ENCODE peak calls at places on chromosomes 7 and 10, in four cellular contexts. One of them, this sample, is unnamed. For H3K4me1, the result is how much of the 10 kb centered on the place peaks cover.

GRCh38 chr7:142808802-142809583 is 38.2 kb downstream of the PRSS2 start:
- DNase-seq in colonic mucosa: peak
- DNase-seq in fibroblast of lung: peak
- DNase-seq in ovary: no peak
- DNase-seq in this sample: no peak

GRCh38 chr7:6934981-6935380 is 108.9 kb upstream of the CCZ1B start:
- DNase-seq in colonic mucosa: no peak
- DNase-seq in fibroblast of lung: no peak
- DNase-seq in ovary: no peak
- DNase-seq in this sample: no peak

GRCh38 chr7:90824386-90825307 is 228.5 kb downstream of the CDK14 start:
- DNase-seq in ovary: no peak
- DNase-seq in fibroblast of lung: peak
- DNase-seq in colonic mucosa: no peak
- DNase-seq in this sample: no peak

GRCh38 chr7:138029941-138030340 is 28.1 kb upstream of the CREB3L2 start:
- DNase-seq in fibroblast of lung: peak
- DNase-seq in colonic mucosa: no peak
- DNase-seq in ovary: no peak
- DNase-seq in this sample: no peak

GRCh38 chr7:99099499-99100077 is 44.3 kb downstream of the SMURF1 start:
- DNase-seq in ovary: no peak
- DNase-seq in colonic mucosa: no peak
- DNase-seq in fibroblast of lung: no peak
- DNase-seq in this sample: no peak

GRCh38 chr7:100211342-100211780 is 8.4 kb upstream of the PVRIG start:
- DNase-seq in ovary: no peak
- DNase-seq in colonic mucosa: no peak
- DNase-seq in fibroblast of lung: no peak
- DNase-seq in this sample: no peak

GRCh38 chr7:8290645-8291308 is 28.8 kb upstream of the ICA1 start:
- DNase-seq in ovary: no peak
- DNase-seq in fibroblast of lung: peak
- DNase-seq in colonic mucosa: peak
- DNase-seq in this sample: no peak

GRCh38 chr7:83655951-83656556 is 7.1 kb upstream of the SEMA3E start:
- DNase-seq in colonic mucosa: peak
- DNase-seq in ovary: no peak
- DNase-seq in fibroblast of lung: peak
- DNase-seq in this sample: no peak

GRCh38 chr10:18179901-18180300 is 39.7 kb downstream of the CACNB2 start:
- DNase-seq in ovary: peak
- DNase-seq in colonic mucosa: no peak
- DNase-seq in fibroblast of lung: peak
- DNase-seq in this sample: no peak

GRCh38 chr7:38629621-38630020 is 1.6 kb downstream of the AMPH start:
- DNase-seq in fibroblast of lung: peak
- DNase-seq in ovary: no peak
- DNase-seq in colonic mucosa: no peak
- DNase-seq in this sample: no peak

GRCh38 chr7:25615603-25616002 is 387.3 kb upstream of the NPVF start:
- DNase-seq in ovary: no peak
- DNase-seq in fibroblast of lung: no peak
- DNase-seq in colonic mucosa: no peak
- DNase-seq in this sample: no peak

GRCh38 chr7:149811831-149812490 is 26.2 kb upstream of the ZNF862 start:
- DNase-seq in fibroblast of lung: no peak
- DNase-seq in ovary: no peak
- DNase-seq in colonic mucosa: no peak
- DNase-seq in this sample: no peak

GRCh38 chr7:43666938-43667337 is 62.4 kb downstream of the COA1 start:
- DNase-seq in colonic mucosa: no peak
- DNase-seq in ovary: no peak
- DNase-seq in fibroblast of lung: peak
- DNase-seq in this sample: no peak

GRCh38 chr7:43669286-43670081 is 59.8 kb downstream of the COA1 start:
- DNase-seq in colonic mucosa: no peak
- DNase-seq in ovary: no peak
- DNase-seq in fibroblast of lung: peak
- DNase-seq in this sample: no peak

GRCh38 chr7:43674559-43675436 is 54.5 kb downstream of the COA1 start:
- DNase-seq in fibroblast of lung: peak
- DNase-seq in ovary: no peak
- DNase-seq in colonic mucosa: no peak
- DNase-seq in this sample: no peak

GRCh38 chr7:43668035-43668434 is 61.3 kb downstream of the COA1 start:
- DNase-seq in fibroblast of lung: no peak
- DNase-seq in colonic mucosa: no peak
- DNase-seq in ovary: no peak
- DNase-seq in this sample: no peak

DNA sequence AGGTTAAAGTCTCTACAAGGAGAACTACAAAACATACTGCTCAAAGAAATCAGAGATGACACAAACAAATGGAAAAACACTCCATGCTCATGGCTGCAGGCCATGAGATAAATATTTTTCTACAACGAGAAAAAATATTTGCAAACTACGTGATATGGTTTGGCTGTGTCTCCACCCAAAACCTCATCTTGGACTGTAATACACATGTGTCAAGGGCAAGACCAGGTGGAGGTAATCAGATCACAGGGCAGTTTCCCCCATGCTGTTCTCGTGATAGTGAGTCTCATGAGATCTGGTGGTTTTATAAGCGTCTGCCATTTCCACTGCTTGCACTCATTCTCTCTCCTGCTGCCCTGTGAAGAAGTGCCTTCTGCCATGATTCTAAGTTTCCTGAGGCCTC is 57.8 kb downstream of the COA1 start:
- DNase-seq in fibroblast of lung: no peak
- DNase-seq in ovary: no peak
- DNase-seq in colonic mucosa: no peak
- DNase-seq in this sample: no peak
- H3K4me1 ChIP-seq in fibroblast of lung: under half
- H3K4me1 ChIP-seq in ovary: under half
- H3K4me1 ChIP-seq in colonic mucosa: under half
- H3K4me1 ChIP-seq in this sample: under half

GRCh38 chr7:45394117-45394708 is 180.0 kb upstream of the ADCY1 start:
- DNase-seq in fibroblast of lung: no peak
- DNase-seq in ovary: no peak
- DNase-seq in colonic mucosa: no peak
- DNase-seq in this sample: no peak
- H3K4me3 ChIP-seq in fibroblast of lung: no peak
- H3K4me3 ChIP-seq in ovary: no peak
- H3K4me3 ChIP-seq in colonic mucosa: no peak
- H3K4me3 ChIP-seq in this sample: no peak

DNA sequence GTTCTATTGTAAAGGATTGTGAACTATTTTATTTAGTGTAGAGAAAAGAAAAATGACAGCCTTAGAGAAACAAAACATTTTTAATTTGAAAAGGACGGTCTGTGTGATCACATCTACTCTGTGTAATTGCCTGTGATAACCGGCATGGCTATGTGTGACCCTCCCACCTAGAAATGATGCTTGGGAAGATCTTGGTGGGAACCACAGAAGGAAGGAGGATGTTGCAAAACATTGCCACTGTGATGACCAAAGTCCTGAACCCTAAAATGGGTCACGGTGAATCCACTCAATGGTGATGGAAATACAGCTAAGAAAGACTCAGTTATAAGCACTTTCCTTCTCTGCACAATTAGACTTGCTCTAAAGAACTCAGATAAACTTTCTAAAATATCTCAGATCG is 221.3 kb upstream of the FRMD4A start:
- DNase-seq in fibroblast of lung: no peak
- DNase-seq in colonic mucosa: no peak
- DNase-seq in ovary: no peak
- DNase-seq in this sample: no peak
- H3K4me1 ChIP-seq in fibroblast of lung: under half
- H3K4me1 ChIP-seq in colonic mucosa: under half
- H3K4me1 ChIP-seq in ovary: under half
- H3K4me1 ChIP-seq in this sample: half or more

DNA sequence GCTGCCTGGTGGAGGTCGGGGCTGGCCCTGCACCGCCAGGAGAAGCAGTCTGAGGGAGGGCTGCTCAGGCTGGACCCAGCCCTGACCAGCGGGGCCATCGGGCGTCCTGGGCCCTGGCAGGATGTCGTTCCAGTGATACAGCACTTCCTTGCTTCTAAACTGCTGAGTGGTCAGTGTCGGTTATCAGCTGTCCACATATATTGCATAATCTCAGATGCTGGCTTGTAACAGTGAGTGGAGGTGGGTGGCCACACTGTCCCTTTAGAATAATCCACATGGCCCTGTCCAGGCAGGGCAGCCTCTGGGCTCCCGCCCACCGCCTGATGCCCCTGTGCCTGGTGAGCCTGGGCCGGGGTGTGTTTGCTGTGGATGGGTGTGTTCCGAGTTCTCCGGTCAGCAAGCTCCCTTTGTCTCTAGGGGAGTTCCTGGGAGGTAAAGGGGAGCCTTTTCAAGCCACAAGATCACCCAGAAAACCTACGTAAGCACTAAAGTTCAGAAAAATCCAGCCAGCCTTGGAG is 86.1 kb downstream of the LHPP start:
- DNase-seq in fibroblast of lung: no peak
- DNase-seq in colonic mucosa: no peak
- DNase-seq in ovary: no peak
- DNase-seq in this sample: peak
- H3K4me3 ChIP-seq in fibroblast of lung: no peak
- H3K4me3 ChIP-seq in colonic mucosa: no peak
- H3K4me3 ChIP-seq in ovary: no peak
- H3K4me3 ChIP-seq in this sample: no peak

DNA sequence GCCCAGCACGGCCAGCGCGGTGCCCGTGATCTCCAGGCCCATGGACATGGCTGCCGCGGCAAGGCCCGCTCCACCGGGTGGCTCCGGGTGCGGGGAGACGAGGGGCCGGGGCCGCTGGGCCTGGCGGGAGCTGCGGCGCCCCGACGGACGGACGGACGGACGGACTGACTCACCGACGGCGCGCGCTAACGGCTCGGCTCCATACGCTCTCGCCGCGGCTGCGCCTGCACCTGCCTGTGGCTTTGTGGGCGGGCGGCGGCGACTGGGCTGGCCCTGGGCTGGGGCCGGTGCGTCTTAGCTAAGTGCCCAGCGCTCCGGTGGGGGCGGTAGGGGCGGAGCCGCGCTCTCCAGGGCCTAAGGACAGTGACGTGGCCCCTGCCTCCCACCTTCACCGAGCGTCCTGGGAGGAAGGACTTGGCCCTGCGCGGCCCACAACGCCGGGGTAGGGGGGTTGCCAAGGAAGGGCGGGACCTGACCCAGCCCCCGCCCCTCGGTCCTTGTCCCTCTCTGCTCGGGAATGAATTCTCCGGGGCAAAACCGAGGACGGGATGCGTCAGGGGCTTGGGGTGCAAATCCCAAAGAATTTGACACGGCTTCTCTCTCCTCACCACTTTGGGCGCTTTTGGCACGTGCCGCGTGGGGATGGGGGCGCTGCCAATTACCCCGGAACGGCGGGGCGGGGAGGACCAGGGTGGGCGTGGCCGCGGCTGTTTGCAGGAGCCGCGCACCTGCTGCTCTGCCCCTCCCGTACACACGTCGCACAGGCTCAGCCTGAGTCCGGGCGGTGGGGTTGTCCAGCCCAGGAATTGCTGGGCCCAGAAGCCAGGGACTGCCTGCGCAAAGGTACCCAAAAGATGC is at the start of gene CLDN3:
- DNase-seq in ovary: no peak
- DNase-seq in colonic mucosa: peak
- DNase-seq in fibroblast of lung: peak
- DNase-seq in this sample: peak
- H3K4me1 ChIP-seq in ovary: under half
- H3K4me1 ChIP-seq in colonic mucosa: under half
- H3K4me1 ChIP-seq in fibroblast of lung: under half
- H3K4me1 ChIP-seq in this sample: under half

GRCh38 chr10:99784025-99784730 is 1.7 kb downstream of the ABCC2 start:
- DNase-seq in ovary: no peak
- DNase-seq in colonic mucosa: no peak
- DNase-seq in fibroblast of lung: peak
- DNase-seq in this sample: no peak
- H3K4me3 ChIP-seq in ovary: no peak
- H3K4me3 ChIP-seq in colonic mucosa: no peak
- H3K4me3 ChIP-seq in fibroblast of lung: no peak
- H3K4me3 ChIP-seq in this sample: no peak

DNA sequence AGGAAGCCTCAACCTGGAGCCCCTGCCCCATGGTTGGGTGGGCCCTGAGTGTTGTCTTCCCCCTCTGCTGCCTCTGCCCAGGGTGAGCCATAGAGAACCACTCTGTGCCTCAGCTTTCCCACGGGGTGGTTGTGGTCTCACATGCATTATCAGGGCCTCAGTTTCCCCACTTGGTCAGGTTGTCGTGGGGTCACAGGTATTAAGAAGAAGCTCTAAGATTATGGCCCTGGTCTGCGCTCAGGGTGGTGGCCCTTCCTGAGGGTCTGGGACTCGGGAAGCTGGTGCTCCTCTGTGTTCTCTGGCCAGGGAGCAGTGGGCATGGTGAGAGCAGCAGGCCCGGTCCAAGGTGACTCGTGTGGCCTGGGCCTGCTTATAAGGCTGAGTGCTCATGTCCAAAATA is 17.8 kb downstream of the LRRC27 start:
- DNase-seq in ovary: no peak
- DNase-seq in colonic mucosa: no peak
- DNase-seq in fibroblast of lung: no peak
- DNase-seq in this sample: no peak
- H3K4me1 ChIP-seq in ovary: under half
- H3K4me1 ChIP-seq in colonic mucosa: under half
- H3K4me1 ChIP-seq in fibroblast of lung: under half
- H3K4me1 ChIP-seq in this sample: under half

GRCh38 chr10:15201589-15202300 is 33.3 kb upstream of the NMT2 start:
- DNase-seq in ovary: no peak
- DNase-seq in fibroblast of lung: peak
- DNase-seq in colonic mucosa: no peak
- DNase-seq in this sample: no peak

GRCh38 chr10:15197911-15198310 is 29.4 kb upstream of the NMT2 start:
- DNase-seq in ovary: no peak
- DNase-seq in colonic mucosa: no peak
- DNase-seq in fibroblast of lung: no peak
- DNase-seq in this sample: no peak

GRCh38 chr10:15200626-15201025 is 32.1 kb upstream of the NMT2 start:
- DNase-seq in fibroblast of lung: peak
- DNase-seq in colonic mucosa: no peak
- DNase-seq in ovary: no peak
- DNase-seq in this sample: no peak

GRCh38 chr10:15197276-15197675 is 28.8 kb upstream of the NMT2 start:
- DNase-seq in fibroblast of lung: peak
- DNase-seq in ovary: no peak
- DNase-seq in colonic mucosa: no peak
- DNase-seq in this sample: no peak

DNA sequence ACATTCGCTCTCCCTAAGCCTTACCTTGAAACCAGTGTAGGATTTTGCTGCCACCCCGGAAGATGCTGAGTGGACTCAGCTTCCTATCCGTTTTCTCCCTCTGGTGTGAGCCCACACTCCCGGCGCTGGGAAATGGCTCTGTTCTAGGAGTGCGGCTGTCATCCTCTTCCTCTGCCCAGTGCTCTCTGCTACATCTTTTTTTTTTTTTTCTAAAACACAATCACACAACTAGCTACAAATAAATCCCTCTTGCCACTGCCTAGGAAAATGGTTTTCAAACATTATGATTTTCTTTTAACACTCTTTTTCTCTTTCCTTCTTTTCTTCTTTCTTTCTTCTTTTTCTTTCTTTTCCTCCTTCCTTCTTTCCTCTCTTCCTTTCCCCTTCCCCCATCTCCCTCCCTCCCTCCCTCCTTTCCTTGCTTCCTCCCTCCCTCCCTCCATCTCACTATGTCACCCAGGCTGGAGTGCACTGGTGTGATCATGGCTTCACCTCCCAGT is 27.9 kb upstream of the NMT2 start:
- DNase-seq in fibroblast of lung: no peak
- DNase-seq in colonic mucosa: no peak
- DNase-seq in ovary: no peak
- DNase-seq in this sample: no peak
- H3K4me3 ChIP-seq in fibroblast of lung: no peak
- H3K4me3 ChIP-seq in colonic mucosa: no peak
- H3K4me3 ChIP-seq in ovary: peak
- H3K4me3 ChIP-seq in this sample: no peak